ENCODE peak calls at places on chromosomes 4 and X, in nine cellular contexts. X is CD8-positive, alpha-beta memory T cell; R is cardiac muscle cell; C is fibroblast of lung; Z is CD8-positive, alpha-beta T cell; F is HCT116; U is aorta; G is astrocyte; P is osteoblast. O is an unnamed sample. For H3K4me1 and H3K27me3, the result is how much of the 10 kb centered on the place peaks cover.

GRCh38 chrX:19576742-19577141 is 61.4 kb upstream of the MAP3K15 start:
- DNase-seq in F (no peak), G (no peak), X (no peak), Z (no peak), P (no peak), U (no peak), C (no peak), R (no peak), O (no peak)

GRCh38 chr4:99746443-99746842 is 70.2 kb upstream of the DAPP1 start:
- DNase-seq in U (no peak), X (no peak), R (no peak), G (no peak), Z (no peak), F (no peak), P (no peak), C (no peak), O (no peak)

GRCh38 chr4:790466-790820 is 35.5 kb downstream of the CPLX1 start:
- DNase-seq in C (no peak), P (peak), R (no peak), U (peak), F (no peak), Z (no peak), G (no peak), X (no peak), O (no peak)

GRCh38 chr4:17072483-17072882 is 174.0 kb upstream of the LDB2 start:
- DNase-seq in G (peak), P (no peak), F (no peak), U (no peak), R (no peak), C (peak), X (no peak), Z (no peak), O (no peak)

GRCh38 chrX:153925739-153926593 is at the start of gene ARHGAP4:
- DNase-seq in P (no peak), C (no peak), G (no peak), X (peak), R (no peak), Z (peak), F (peak), U (no peak), O (no peak)

GRCh38 chrX:119755981-119756533 is 2.3 kb upstream of the SOWAHD start:
- DNase-seq in R (no peak), X (peak), F (no peak), U (no peak), P (peak), C (no peak), G (no peak), Z (peak), O (no peak)

GRCh38 chrX:130799393-130799792 is 103.6 kb downstream of the ENOX2 start:
- DNase-seq in R (no peak), X (no peak), C (peak), F (no peak), Z (no peak), G (peak), U (no peak), P (no peak), O (no peak)

GRCh38 chr4:146495277-146495676 is 26.5 kb downstream of the SLC10A7 start:
- DNase-seq in P (no peak), U (no peak), F (no peak), R (no peak), X (no peak), Z (no peak), G (peak), C (peak), O (no peak)

GRCh38 chr4:79652232-79652631 is 244.2 kb upstream of the GK2 start:
- DNase-seq in R (no peak), F (no peak), G (peak), U (no peak), P (no peak), Z (no peak), X (no peak), C (peak), O (no peak)

GRCh38 chr4:48692897-48693296 is 87.2 kb downstream of the FRYL start:
- DNase-seq in Z (no peak), U (no peak), G (peak), X (no peak), C (peak), R (no peak), F (no peak), P (no peak), O (no peak)

GRCh38 chr4:78002260-78002659 is 54.9 kb upstream of the FRAS1 start:
- DNase-seq in Z (no peak), P (peak), C (peak), R (peak), U (no peak), F (no peak), X (no peak), G (peak), O (no peak)

GRCh38 chr4:24720979-24721378 is 74.4 kb upstream of the SOD3 start:
- DNase-seq in U (no peak), G (no peak), F (no peak), R (no peak), Z (no peak), X (no peak), P (no peak), C (no peak), O (no peak)

GRCh38 chr4:87033902-87034301 is 99.1 kb downstream of the AFF1 start:
- DNase-seq in R (no peak), X (no peak), C (no peak), G (no peak), F (no peak), P (no peak), U (no peak), Z (no peak), O (no peak)

GRCh38 chrX:133792198-133792953 is 193.0 kb downstream of the GPC3 start:
- DNase-seq in F (peak), G (peak), P (peak), C (peak), U (peak), X (peak), Z (peak), R (peak), O (peak)

GRCh38 chr4:169345207-169345788 is 74.5 kb upstream of the SH3RF1 start:
- DNase-seq in P (peak), U (no peak), R (no peak), F (peak), G (peak), Z (no peak), X (no peak), C (peak), O (no peak)

GRCh38 chr4:35525192-35525978 is 718.9 kb downstream of the ARAP2 start:
- DNase-seq in U (no peak), R (no peak), C (no peak), X (peak), F (no peak), P (no peak), G (no peak), Z (peak), O (no peak)

DNA sequence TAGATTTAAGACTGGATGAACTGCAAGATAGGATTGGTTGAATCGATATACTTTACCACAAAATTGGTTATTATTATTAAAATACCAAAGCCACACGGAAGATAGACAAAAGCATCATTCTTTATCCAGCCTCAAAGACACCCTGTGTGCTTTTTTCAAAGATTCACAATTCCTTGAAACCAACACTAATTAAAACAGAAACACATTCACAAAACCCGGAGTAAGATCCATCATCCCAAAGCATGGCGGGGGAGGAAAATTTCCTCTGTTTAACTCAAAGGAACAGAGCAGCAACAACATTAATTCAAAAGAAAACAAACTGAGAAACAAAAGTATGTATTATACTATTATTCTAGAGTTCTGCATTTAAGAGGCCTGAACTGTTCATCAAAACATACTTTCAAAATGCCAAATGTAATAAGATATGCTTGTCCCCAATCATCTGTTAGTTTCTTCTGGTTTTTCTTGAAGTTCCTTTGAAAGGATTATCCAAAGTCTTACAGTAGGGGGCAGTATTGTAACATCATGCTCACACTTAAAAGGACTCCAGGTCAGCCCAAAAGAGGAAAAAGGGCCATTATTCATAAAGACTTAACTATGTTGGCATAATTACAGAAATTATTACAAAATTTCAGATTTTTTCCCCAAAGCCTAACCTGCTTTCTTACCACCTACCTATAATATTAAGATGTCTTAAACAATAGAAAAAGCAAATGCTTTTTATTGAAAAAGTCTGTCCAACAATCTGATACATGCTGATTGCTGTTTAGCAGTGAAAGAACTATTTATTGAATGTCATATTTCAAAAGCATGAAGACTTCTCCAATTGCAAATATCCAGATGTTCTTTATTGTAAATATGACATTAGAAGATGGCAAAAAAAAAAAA is 168.7 kb downstream of the SCFD2 start:
- DNase-seq in R (peak), C (peak), G (peak), F (peak), Z (no peak), X (peak), P (no peak), U (no peak), O (no peak)
- H3K27ac ChIP-seq in R (no peak), C (no peak), G (no peak), F (no peak), Z (no peak), X (no peak), P (peak), U (no peak), O (peak)

DNA sequence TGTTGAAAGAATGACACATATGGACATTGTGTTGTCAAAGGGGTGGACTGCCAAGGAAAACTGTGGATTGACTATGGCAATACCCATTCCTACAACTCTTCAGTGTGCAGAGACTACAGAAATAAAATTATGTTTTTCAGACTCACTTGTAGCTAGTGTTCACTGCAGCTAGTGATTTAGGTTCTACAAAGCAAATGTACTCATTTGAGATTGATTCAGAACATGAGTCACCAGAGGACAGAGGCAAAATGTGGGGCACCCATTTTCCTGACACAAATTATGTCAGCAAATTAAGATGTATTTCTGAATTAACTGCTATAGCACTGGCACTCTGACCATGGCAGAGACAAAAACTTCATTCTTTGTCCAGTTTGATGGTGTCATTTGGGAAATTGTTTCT is 40.7 kb downstream of the SPCS3 start:
- DNase-seq in Z (no peak), C (no peak), G (no peak), P (peak), F (no peak), X (no peak), U (no peak), R (no peak), O (no peak)
- H3K4me1 ChIP-seq in Z (under half), C (under half), G (under half), P (under half), F (under half), X (under half), U (under half), R (under half), O (under half)

GRCh38 chr4:144646523-144647094 is 653 bp downstream of the HHIP start:
- DNase-seq in G (no peak), R (peak), X (no peak), C (peak), Z (no peak), F (no peak), U (no peak), P (peak), O (no peak)
- H3K27me3 ChIP-seq in G (under half), R (half or more), X (under half), C (under half), Z (under half), F (under half), U (under half), P (under half), O (half or more)

DNA sequence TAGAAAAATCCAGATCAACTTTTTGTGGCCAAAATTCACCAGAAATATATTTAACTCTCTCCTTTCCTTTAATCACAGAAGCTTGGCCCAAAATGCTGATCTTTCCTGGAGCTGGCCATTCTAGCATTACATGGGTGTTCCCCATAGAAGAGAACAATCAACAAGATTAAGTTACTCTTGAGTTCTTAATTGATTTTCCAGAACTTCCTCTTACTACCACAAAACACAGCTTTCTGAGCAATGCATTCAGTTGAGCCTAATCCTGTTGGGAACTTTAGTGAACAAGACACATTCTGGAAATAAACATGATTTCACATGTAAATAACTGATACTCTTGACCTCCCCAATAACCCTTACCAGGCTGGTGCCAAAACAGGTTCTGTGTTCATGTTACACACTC is 45.4 kb upstream of the STIM2 start:
- DNase-seq in G (no peak), P (no peak), F (no peak), C (no peak), Z (no peak), U (no peak), R (no peak), X (no peak), O (no peak)
- H3K27ac ChIP-seq in G (no peak), P (no peak), F (no peak), C (no peak), Z (no peak), U (no peak), R (no peak), X (no peak), O (peak)

GRCh38 chrX:10087391-10087790 is 69.4 kb upstream of the CLCN4 start:
- DNase-seq in U (no peak), X (no peak), F (no peak), C (no peak), R (no peak), Z (no peak), G (no peak), P (no peak), O (no peak)

GRCh38 chrX:10086683-10087082 is 70.1 kb upstream of the CLCN4 start:
- DNase-seq in G (no peak), Z (no peak), C (no peak), U (no peak), R (no peak), F (no peak), X (no peak), P (no peak), O (peak)

GRCh38 chrX:10085223-10085622 is 71.6 kb upstream of the CLCN4 start:
- DNase-seq in R (no peak), C (peak), Z (no peak), P (no peak), U (no peak), G (no peak), F (no peak), X (peak), O (no peak)

GRCh38 chrX:10079155-10079711 is 77.5 kb upstream of the CLCN4 start:
- DNase-seq in G (no peak), U (no peak), F (no peak), C (no peak), Z (no peak), P (no peak), R (no peak), X (no peak), O (no peak)

DNA sequence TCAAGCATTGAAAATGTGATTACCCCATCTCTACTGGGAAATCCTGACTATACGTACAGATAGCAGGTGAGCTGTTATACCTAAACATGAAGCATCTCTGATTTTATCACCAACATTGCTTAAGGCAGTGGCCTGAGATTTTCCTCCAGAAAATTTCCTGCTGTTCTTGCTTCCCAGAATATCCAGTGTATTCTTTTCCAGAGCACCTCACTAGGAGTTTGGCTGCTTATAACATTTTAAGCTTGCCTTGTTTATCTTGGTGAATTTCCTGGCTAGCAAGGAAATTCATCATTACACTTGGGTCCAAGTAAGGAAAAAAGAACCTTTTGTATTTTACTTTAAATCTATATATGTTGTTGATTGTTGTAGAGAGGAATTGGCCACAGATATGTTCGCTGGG is 73.0 kb upstream of the CLCN4 start:
- DNase-seq in P (no peak), G (no peak), F (no peak), X (no peak), C (no peak), R (no peak), Z (no peak), U (no peak), O (no peak)
- H3K4me1 ChIP-seq in P (under half), G (under half), F (under half), X (under half), C (under half), R (under half), Z (under half), U (under half), O (half or more)

GRCh38 chr4:6403400-6403685 is 69.1 kb downstream of the PPP2R2C start:
- DNase-seq in C (no peak), P (peak), X (no peak), Z (no peak), G (no peak), R (no peak), F (no peak), U (no peak), O (no peak)
- H3K27me3 ChIP-seq in C (under half), P (under half), X (under half), Z (under half), G (under half), R (under half), F (under half), U (under half), O (under half)

O was measured in heart right ventricle.